ENCODE peak calls at places on chromosomes 6 and 20, in five cellular contexts. D is dermis microvascular lymphatic vessel endothelial cell, G is uterus, B is NCI-H1105 treated with DMSO at 0.1 percent for 48 hours, U is RKO. K is an unnamed sample.

GRCh38 chr20:62628691-62629090 is 13.6 kb upstream of the SLCO4A1 start:
- DNase-seq in D (no peak), G (no peak), B (no peak), U (no peak), K (no peak)

GRCh38 chr20:64099880-64100565 is 7.3 kb downstream of the NPBWR2 start:
- DNase-seq in D (no peak), G (no peak), B (no peak), U (no peak), K (no peak)

GRCh38 chr6:119495230-119495683 is 145.7 kb upstream of the MAN1A1 start:
- DNase-seq in D (peak), G (no peak), B (no peak), U (no peak), K (no peak)

GRCh38 chr6:106356382-106356781 is 4.1 kb upstream of the CRYBG1 start:
- DNase-seq in D (no peak), G (no peak), B (no peak), U (no peak), K (no peak)

GRCh38 chr20:58229198-58229802 is 847 bp upstream of the ANKRD60 start:
- DNase-seq in D (no peak), G (no peak), B (peak), U (no peak), K (no peak)

GRCh38 chr6:36676142-36677058 is 2.1 kb upstream of the CDKN1A start:
- DNase-seq in D (peak), G (no peak), B (peak), U (no peak), K (no peak)

GRCh38 chr6:32794510-32794909 is 22.3 kb downstream of the HLA-DOB start:
- DNase-seq in D (no peak), G (no peak), B (no peak), U (no peak), K (no peak)

GRCh38 chr6:63750400-63750799 is 114.8 kb downstream of the PHF3 start:
- DNase-seq in D (no peak), G (no peak), B (no peak), U (no peak), K (no peak)

GRCh38 chr20:5714261-5715041 is 35.8 kb upstream of the SHLD1 start:
- DNase-seq in D (peak), G (no peak), B (no peak), U (no peak), K (no peak)

GRCh38 chr6:157953580-157954091 is 28.0 kb upstream of the SYNJ2 start:
- DNase-seq in D (peak), G (no peak), B (no peak), U (no peak), K (peak)

GRCh38 chr6:166317261-166318212 is 9.3 kb upstream of the PRR18 start:
- DNase-seq in D (no peak), G (no peak), B (no peak), U (no peak), K (no peak)

GRCh38 chr6:106444777-106445507 is 84.4 kb downstream of the CRYBG1 start:
- DNase-seq in D (peak), G (no peak), B (peak), U (peak), K (no peak)

GRCh38 chr6:169495601-169496000 is 206.2 kb downstream of the WDR27 start:
- DNase-seq in D (no peak), G (no peak), B (no peak), U (no peak), K (no peak)

GRCh38 chr20:61636531-61637116 is 384.6 kb downstream of the CDH4 start:
- DNase-seq in D (no peak), G (no peak), B (no peak), U (no peak), K (no peak)

GRCh38 chr6:49551126-49551865 is 828 bp downstream of the C6orf141 start:
- DNase-seq in D (peak), G (no peak), B (peak), U (peak), K (no peak)

GRCh38 chr6:141077355-141078333 is 1055.1 kb upstream of the GJE1 start:
- DNase-seq in D (no peak), G (no peak), B (no peak), U (peak), K (no peak)

GRCh38 chr6:21909321-21909720 is 315.8 kb downstream of the SOX4 start:
- DNase-seq in D (no peak), G (no peak), B (no peak), U (no peak), K (no peak)

GRCh38 chr20:5540091-5540490 is 210.1 kb upstream of the SHLD1 start:
- DNase-seq in D (no peak), G (no peak), B (no peak), U (no peak), K (no peak)

GRCh38 chr20:52847029-52847660 is 125.0 kb upstream of the TSHZ2 start:
- DNase-seq in D (no peak), G (no peak), B (no peak), U (no peak), K (no peak)

GRCh38 chr6:166530211-166531045 is 56.0 kb downstream of the RAMACL start:
- DNase-seq in D (no peak), G (no peak), B (no peak), U (no peak), K (no peak)

GRCh38 chr6:154380733-154381132 is 24.1 kb upstream of the IPCEF1 start:
- DNase-seq in D (no peak), G (no peak), B (no peak), U (no peak), K (no peak)

GRCh38 chr6:80789912-80790635 is 683.6 kb downstream of the BCKDHB start:
- DNase-seq in D (no peak), G (no peak), B (no peak), U (no peak), K (no peak)

GRCh38 chr20:60239981-60240380 is 281.8 kb downstream of the CDH26 start:
- DNase-seq in D (no peak), G (no peak), B (no peak), U (no peak), K (peak)

GRCh38 chr20:56194042-56194441 is 54.5 kb upstream of the MC3R start:
- DNase-seq in D (no peak), G (no peak), B (no peak), U (no peak), K (no peak)

GRCh38 chr20:49784291-49784690 is 28.3 kb upstream of the SLC9A8 start:
- DNase-seq in D (no peak), G (no peak), B (no peak), U (no peak), K (no peak)

GRCh38 chr6:52506502-52506875 is 70.4 kb downstream of the TRAM2 start:
- DNase-seq in D (no peak), G (no peak), B (no peak), U (no peak), K (peak)